ENCODE peak calls at places on chromosome 20, in eight cellular contexts. V is ureter; A is epithelial cell of esophagus; Y is esophagus muscularis mucosa; X is T-cell; W is T-helper 2 cell treated with Interferon-gamma antibody and Interleukin-4, amounts not matched to agents 5 μg/mL and 100 μg/mL, for 36 hours; Z is choroid plexus epithelial cell; I is neural crest cell. T is an unnamed sample.

GRCh38 chr20:21569586-21569985 is 55.7 kb upstream of the NKX2-2 start:
- DNase-seq in V (no peak), A (no peak), Y (no peak), X (no peak), W (no peak), Z (no peak), I (no peak), T (no peak)

GRCh38 chr20:32465092-32465900 is 107.2 kb downstream of the ASXL1 start:
- DNase-seq in V (peak; percentile 89), A (peak; percentile 62), Y (no peak), X (no peak), W (no peak), Z (peak; percentile 94), I (peak; percentile 44), T (no peak)

GRCh38 chr20:34515484-34516037 is 661 bp upstream of the DYNLRB1 start:
- DNase-seq in V (peak; percentile 58), A (peak; percentile 92), Y (no peak), X (peak; percentile 76), W (peak; percentile 65), Z (peak; percentile 75), I (peak; percentile 49), T (no peak)

GRCh38 chr20:34268851-34269668 is 27.8 kb downstream of the ASIP start:
- DNase-seq in V (no peak), A (no peak), Y (no peak), X (peak; percentile 35), W (no peak), Z (peak; percentile 48), I (no peak), T (no peak)

GRCh38 chr20:44069203-44069931 is 117.6 kb downstream of the JPH2 start:
- DNase-seq in V (peak; percentile 41), A (no peak), Y (peak; percentile 89), X (peak; percentile 93), W (peak; percentile 65), Z (no peak), I (no peak), T (no peak)

GRCh38 chr20:32333988-32334885 is 23.9 kb upstream of the ASXL1 start:
- DNase-seq in V (peak; percentile 78), A (peak; percentile 34), Y (no peak), X (no peak), W (peak; percentile 36), Z (peak; percentile 13), I (no peak), T (no peak)

GRCh38 chr20:33653900-33654596 is 8.1 kb upstream of the C20orf144 start:
- DNase-seq in V (no peak), A (peak; percentile 65), Y (no peak), X (no peak), W (no peak), Z (no peak), I (no peak), T (no peak)

GRCh38 chr20:7974785-7975435 is 34.7 kb upstream of the HAO1 start:
- DNase-seq in V (no peak), A (no peak), Y (no peak), X (no peak), W (no peak), Z (no peak), I (no peak), T (no peak)

GRCh38 chr20:62325172-62325905 is 22.5 kb downstream of the ADRM1 start:
- DNase-seq in V (no peak), A (no peak), Y (no peak), X (no peak), W (no peak), Z (no peak), I (no peak), T (no peak)

GRCh38 chr20:1876975-1877603 is 18.1 kb upstream of the SIRPA start:
- DNase-seq in V (no peak), A (peak; percentile 60), Y (no peak), X (no peak), W (no peak), Z (peak; percentile 27), I (no peak), T (no peak)

T was measured in BJ.